ENCODE peak calls at places on chromosomes 3 and 15, in eight cellular contexts. One of them, this sample, is unnamed.

GRCh38 chr3:130946876-130947275 is 53.0 kb downstream of the ATP2C1 start:
- DNase-seq in activated CD4-positive, CD25-positive, alpha-beta regulatory T cell: no peak
- DNase-seq in AG04450: no peak
- DNase-seq in HS-5: no peak
- DNase-seq in fibroblast of villous mesenchyme: no peak
- DNase-seq in GM12892: no peak
- DNase-seq in stimulated activated CD4-positive, alpha-beta T cell treated with anti-CD3 and anti-CD28 coated beads, Interleukin-1b, Interleukin-23, amount 100 ng/mL, for 24 hours: no peak
- DNase-seq in activated T-cell treated with anti-CD3 and anti-CD28 coated beads, Interleukin-2, amount 50 U/mL, for 72 hours: no peak
- DNase-seq in this sample: no peak

GRCh38 chr3:70309591-70309990 is 2.8 kb downstream of the MDFIC2 start:
- DNase-seq in stimulated activated CD4-positive, alpha-beta T cell treated with anti-CD3 and anti-CD28 coated beads, Interleukin-1b, Interleukin-23, amount 100 ng/mL, for 24 hours: no peak
- DNase-seq in GM12892: no peak
- DNase-seq in activated CD4-positive, CD25-positive, alpha-beta regulatory T cell: no peak
- DNase-seq in HS-5: no peak
- DNase-seq in fibroblast of villous mesenchyme: no peak
- DNase-seq in AG04450: no peak
- DNase-seq in activated T-cell treated with anti-CD3 and anti-CD28 coated beads, Interleukin-2, amount 50 U/mL, for 72 hours: no peak
- DNase-seq in this sample: no peak

GRCh38 chr3:52532838-52533622 is 627 bp downstream of the NT5DC2 start:
- DNase-seq in GM12892: peak
- DNase-seq in fibroblast of villous mesenchyme: peak
- DNase-seq in AG04450: no peak
- DNase-seq in activated CD4-positive, CD25-positive, alpha-beta regulatory T cell: no peak
- DNase-seq in stimulated activated CD4-positive, alpha-beta T cell treated with anti-CD3 and anti-CD28 coated beads, Interleukin-1b, Interleukin-23, amount 100 ng/mL, for 24 hours: peak
- DNase-seq in activated T-cell treated with anti-CD3 and anti-CD28 coated beads, Interleukin-2, amount 50 U/mL, for 72 hours: peak
- DNase-seq in HS-5: no peak
- DNase-seq in this sample: peak

GRCh38 chr15:74399511-74400312 is 32.3 kb upstream of the CYP11A1 start:
- DNase-seq in activated T-cell treated with anti-CD3 and anti-CD28 coated beads, Interleukin-2, amount 50 U/mL, for 72 hours: peak
- DNase-seq in stimulated activated CD4-positive, alpha-beta T cell treated with anti-CD3 and anti-CD28 coated beads, Interleukin-1b, Interleukin-23, amount 100 ng/mL, for 24 hours: peak
- DNase-seq in fibroblast of villous mesenchyme: no peak
- DNase-seq in activated CD4-positive, CD25-positive, alpha-beta regulatory T cell: no peak
- DNase-seq in GM12892: no peak
- DNase-seq in HS-5: peak
- DNase-seq in AG04450: no peak
- DNase-seq in this sample: no peak

GRCh38 chr3:178072391-178072790 is 463.8 kb upstream of the KCNMB2 start:
- DNase-seq in HS-5: no peak
- DNase-seq in activated T-cell treated with anti-CD3 and anti-CD28 coated beads, Interleukin-2, amount 50 U/mL, for 72 hours: no peak
- DNase-seq in stimulated activated CD4-positive, alpha-beta T cell treated with anti-CD3 and anti-CD28 coated beads, Interleukin-1b, Interleukin-23, amount 100 ng/mL, for 24 hours: no peak
- DNase-seq in GM12892: no peak
- DNase-seq in AG04450: no peak
- DNase-seq in activated CD4-positive, CD25-positive, alpha-beta regulatory T cell: no peak
- DNase-seq in fibroblast of villous mesenchyme: no peak
- DNase-seq in this sample: no peak

GRCh38 chr3:136602818-136603217 is 149.4 kb downstream of the STAG1 start:
- DNase-seq in GM12892: no peak
- DNase-seq in fibroblast of villous mesenchyme: no peak
- DNase-seq in HS-5: no peak
- DNase-seq in activated T-cell treated with anti-CD3 and anti-CD28 coated beads, Interleukin-2, amount 50 U/mL, for 72 hours: no peak
- DNase-seq in AG04450: no peak
- DNase-seq in activated CD4-positive, CD25-positive, alpha-beta regulatory T cell: no peak
- DNase-seq in stimulated activated CD4-positive, alpha-beta T cell treated with anti-CD3 and anti-CD28 coated beads, Interleukin-1b, Interleukin-23, amount 100 ng/mL, for 24 hours: no peak
- DNase-seq in this sample: no peak

GRCh38 chr3:151949706-151950105 is 76.3 kb downstream of the SUCNR1 start:
- DNase-seq in activated T-cell treated with anti-CD3 and anti-CD28 coated beads, Interleukin-2, amount 50 U/mL, for 72 hours: no peak
- DNase-seq in fibroblast of villous mesenchyme: no peak
- DNase-seq in HS-5: no peak
- DNase-seq in activated CD4-positive, CD25-positive, alpha-beta regulatory T cell: no peak
- DNase-seq in AG04450: no peak
- DNase-seq in stimulated activated CD4-positive, alpha-beta T cell treated with anti-CD3 and anti-CD28 coated beads, Interleukin-1b, Interleukin-23, amount 100 ng/mL, for 24 hours: no peak
- DNase-seq in GM12892: no peak
- DNase-seq in this sample: no peak

GRCh38 chr3:52183786-52184445 is 14.0 kb upstream of the ALAS1 start:
- DNase-seq in activated T-cell treated with anti-CD3 and anti-CD28 coated beads, Interleukin-2, amount 50 U/mL, for 72 hours: no peak
- DNase-seq in AG04450: no peak
- DNase-seq in GM12892: no peak
- DNase-seq in activated CD4-positive, CD25-positive, alpha-beta regulatory T cell: no peak
- DNase-seq in HS-5: no peak
- DNase-seq in stimulated activated CD4-positive, alpha-beta T cell treated with anti-CD3 and anti-CD28 coated beads, Interleukin-1b, Interleukin-23, amount 100 ng/mL, for 24 hours: no peak
- DNase-seq in fibroblast of villous mesenchyme: no peak
- DNase-seq in this sample: no peak

GRCh38 chr3:48797626-48798025 is 50.0 kb downstream of the PRKAR2A start:
- DNase-seq in AG04450: no peak
- DNase-seq in stimulated activated CD4-positive, alpha-beta T cell treated with anti-CD3 and anti-CD28 coated beads, Interleukin-1b, Interleukin-23, amount 100 ng/mL, for 24 hours: no peak
- DNase-seq in GM12892: no peak
- DNase-seq in HS-5: no peak
- DNase-seq in activated CD4-positive, CD25-positive, alpha-beta regulatory T cell: no peak
- DNase-seq in activated T-cell treated with anti-CD3 and anti-CD28 coated beads, Interleukin-2, amount 50 U/mL, for 72 hours: no peak
- DNase-seq in fibroblast of villous mesenchyme: no peak
- DNase-seq in this sample: no peak

GRCh38 chr3:45180051-45180450 is 33.9 kb upstream of the CDCP1 start:
- DNase-seq in activated T-cell treated with anti-CD3 and anti-CD28 coated beads, Interleukin-2, amount 50 U/mL, for 72 hours: no peak
- DNase-seq in fibroblast of villous mesenchyme: peak
- DNase-seq in GM12892: no peak
- DNase-seq in stimulated activated CD4-positive, alpha-beta T cell treated with anti-CD3 and anti-CD28 coated beads, Interleukin-1b, Interleukin-23, amount 100 ng/mL, for 24 hours: no peak
- DNase-seq in AG04450: no peak
- DNase-seq in activated CD4-positive, CD25-positive, alpha-beta regulatory T cell: no peak
- DNase-seq in HS-5: peak
- DNase-seq in this sample: no peak

GRCh38 chr3:59313365-59313764 is 263.5 kb upstream of the CFAP20DC start:
- DNase-seq in AG04450: no peak
- DNase-seq in activated T-cell treated with anti-CD3 and anti-CD28 coated beads, Interleukin-2, amount 50 U/mL, for 72 hours: peak
- DNase-seq in GM12892: peak
- DNase-seq in stimulated activated CD4-positive, alpha-beta T cell treated with anti-CD3 and anti-CD28 coated beads, Interleukin-1b, Interleukin-23, amount 100 ng/mL, for 24 hours: peak
- DNase-seq in activated CD4-positive, CD25-positive, alpha-beta regulatory T cell: no peak
- DNase-seq in HS-5: no peak
- DNase-seq in fibroblast of villous mesenchyme: peak
- DNase-seq in this sample: peak

GRCh38 chr3:141485578-141486415 is 1.0 kb upstream of the RASA2 start:
- DNase-seq in activated CD4-positive, CD25-positive, alpha-beta regulatory T cell: no peak
- DNase-seq in fibroblast of villous mesenchyme: peak
- DNase-seq in GM12892: no peak
- DNase-seq in stimulated activated CD4-positive, alpha-beta T cell treated with anti-CD3 and anti-CD28 coated beads, Interleukin-1b, Interleukin-23, amount 100 ng/mL, for 24 hours: no peak
- DNase-seq in AG04450: no peak
- DNase-seq in HS-5: peak
- DNase-seq in activated T-cell treated with anti-CD3 and anti-CD28 coated beads, Interleukin-2, amount 50 U/mL, for 72 hours: no peak
- DNase-seq in this sample: peak

GRCh38 chr3:185637388-185637787 is 51.3 kb downstream of the SENP2 start:
- DNase-seq in AG04450: no peak
- DNase-seq in fibroblast of villous mesenchyme: no peak
- DNase-seq in activated T-cell treated with anti-CD3 and anti-CD28 coated beads, Interleukin-2, amount 50 U/mL, for 72 hours: no peak
- DNase-seq in activated CD4-positive, CD25-positive, alpha-beta regulatory T cell: no peak
- DNase-seq in HS-5: no peak
- DNase-seq in stimulated activated CD4-positive, alpha-beta T cell treated with anti-CD3 and anti-CD28 coated beads, Interleukin-1b, Interleukin-23, amount 100 ng/mL, for 24 hours: no peak
- DNase-seq in GM12892: no peak
- DNase-seq in this sample: no peak

GRCh38 chr3:54008744-54009143 is 113.6 kb upstream of the CACNA2D3 start:
- DNase-seq in AG04450: no peak
- DNase-seq in stimulated activated CD4-positive, alpha-beta T cell treated with anti-CD3 and anti-CD28 coated beads, Interleukin-1b, Interleukin-23, amount 100 ng/mL, for 24 hours: no peak
- DNase-seq in GM12892: no peak
- DNase-seq in activated CD4-positive, CD25-positive, alpha-beta regulatory T cell: no peak
- DNase-seq in activated T-cell treated with anti-CD3 and anti-CD28 coated beads, Interleukin-2, amount 50 U/mL, for 72 hours: no peak
- DNase-seq in fibroblast of villous mesenchyme: no peak
- DNase-seq in HS-5: no peak
- DNase-seq in this sample: no peak

GRCh38 chr15:89122532-89123525 is 34.6 kb downstream of the ABHD2 start:
- DNase-seq in activated CD4-positive, CD25-positive, alpha-beta regulatory T cell: no peak
- DNase-seq in AG04450: no peak
- DNase-seq in stimulated activated CD4-positive, alpha-beta T cell treated with anti-CD3 and anti-CD28 coated beads, Interleukin-1b, Interleukin-23, amount 100 ng/mL, for 24 hours: no peak
- DNase-seq in GM12892: no peak
- DNase-seq in HS-5: peak
- DNase-seq in fibroblast of villous mesenchyme: no peak
- DNase-seq in activated T-cell treated with anti-CD3 and anti-CD28 coated beads, Interleukin-2, amount 50 U/mL, for 72 hours: no peak
- DNase-seq in this sample: no peak

GRCh38 chr3:149473314-149473990 is 1.0 kb upstream of the TM4SF4 start:
- DNase-seq in AG04450: no peak
- DNase-seq in HS-5: peak
- DNase-seq in stimulated activated CD4-positive, alpha-beta T cell treated with anti-CD3 and anti-CD28 coated beads, Interleukin-1b, Interleukin-23, amount 100 ng/mL, for 24 hours: no peak
- DNase-seq in activated CD4-positive, CD25-positive, alpha-beta regulatory T cell: no peak
- DNase-seq in fibroblast of villous mesenchyme: peak
- DNase-seq in GM12892: no peak
- DNase-seq in activated T-cell treated with anti-CD3 and anti-CD28 coated beads, Interleukin-2, amount 50 U/mL, for 72 hours: no peak
- DNase-seq in this sample: no peak

GRCh38 chr3:13537926-13538325 is 11.0 kb upstream of the FBLN2 start:
- DNase-seq in activated T-cell treated with anti-CD3 and anti-CD28 coated beads, Interleukin-2, amount 50 U/mL, for 72 hours: no peak
- DNase-seq in AG04450: peak
- DNase-seq in activated CD4-positive, CD25-positive, alpha-beta regulatory T cell: no peak
- DNase-seq in fibroblast of villous mesenchyme: peak
- DNase-seq in stimulated activated CD4-positive, alpha-beta T cell treated with anti-CD3 and anti-CD28 coated beads, Interleukin-1b, Interleukin-23, amount 100 ng/mL, for 24 hours: no peak
- DNase-seq in GM12892: no peak
- DNase-seq in HS-5: peak
- DNase-seq in this sample: no peak

GRCh38 chr3:53675942-53676341 is 170.3 kb downstream of the CHDH start:
- DNase-seq in activated CD4-positive, CD25-positive, alpha-beta regulatory T cell: no peak
- DNase-seq in GM12892: no peak
- DNase-seq in activated T-cell treated with anti-CD3 and anti-CD28 coated beads, Interleukin-2, amount 50 U/mL, for 72 hours: no peak
- DNase-seq in HS-5: no peak
- DNase-seq in fibroblast of villous mesenchyme: no peak
- DNase-seq in AG04450: no peak
- DNase-seq in stimulated activated CD4-positive, alpha-beta T cell treated with anti-CD3 and anti-CD28 coated beads, Interleukin-1b, Interleukin-23, amount 100 ng/mL, for 24 hours: no peak
- DNase-seq in this sample: no peak

GRCh38 chr15:59222106-59222505 is 15.5 kb downstream of the LDHAL6B start:
- DNase-seq in HS-5: peak
- DNase-seq in fibroblast of villous mesenchyme: peak
- DNase-seq in activated CD4-positive, CD25-positive, alpha-beta regulatory T cell: no peak
- DNase-seq in stimulated activated CD4-positive, alpha-beta T cell treated with anti-CD3 and anti-CD28 coated beads, Interleukin-1b, Interleukin-23, amount 100 ng/mL, for 24 hours: no peak
- DNase-seq in activated T-cell treated with anti-CD3 and anti-CD28 coated beads, Interleukin-2, amount 50 U/mL, for 72 hours: no peak
- DNase-seq in GM12892: no peak
- DNase-seq in AG04450: peak
- DNase-seq in this sample: no peak

GRCh38 chr3:143172313-143173054 is 52.9 kb downstream of the CHST2 start:
- DNase-seq in HS-5: no peak
- DNase-seq in AG04450: no peak
- DNase-seq in activated CD4-positive, CD25-positive, alpha-beta regulatory T cell: no peak
- DNase-seq in activated T-cell treated with anti-CD3 and anti-CD28 coated beads, Interleukin-2, amount 50 U/mL, for 72 hours: no peak
- DNase-seq in fibroblast of villous mesenchyme: peak
- DNase-seq in stimulated activated CD4-positive, alpha-beta T cell treated with anti-CD3 and anti-CD28 coated beads, Interleukin-1b, Interleukin-23, amount 100 ng/mL, for 24 hours: no peak
- DNase-seq in GM12892: no peak
- DNase-seq in this sample: no peak

GRCh38 chr3:185932213-185932612 is 5.6 kb downstream of the TRA2B start:
- DNase-seq in stimulated activated CD4-positive, alpha-beta T cell treated with anti-CD3 and anti-CD28 coated beads, Interleukin-1b, Interleukin-23, amount 100 ng/mL, for 24 hours: no peak
- DNase-seq in GM12892: no peak
- DNase-seq in AG04450: no peak
- DNase-seq in fibroblast of villous mesenchyme: no peak
- DNase-seq in activated T-cell treated with anti-CD3 and anti-CD28 coated beads, Interleukin-2, amount 50 U/mL, for 72 hours: no peak
- DNase-seq in HS-5: no peak
- DNase-seq in activated CD4-positive, CD25-positive, alpha-beta regulatory T cell: no peak
- DNase-seq in this sample: no peak

GRCh38 chr3:67018789-67019525 is 20.9 kb downstream of the KBTBD8 start:
- DNase-seq in activated CD4-positive, CD25-positive, alpha-beta regulatory T cell: no peak
- DNase-seq in GM12892: no peak
- DNase-seq in HS-5: no peak
- DNase-seq in AG04450: no peak
- DNase-seq in fibroblast of villous mesenchyme: peak
- DNase-seq in stimulated activated CD4-positive, alpha-beta T cell treated with anti-CD3 and anti-CD28 coated beads, Interleukin-1b, Interleukin-23, amount 100 ng/mL, for 24 hours: no peak
- DNase-seq in activated T-cell treated with anti-CD3 and anti-CD28 coated beads, Interleukin-2, amount 50 U/mL, for 72 hours: no peak
- DNase-seq in this sample: no peak

GRCh38 chr3:176296066-176296597 is 901.1 kb downstream of the TBL1XR1 start:
- DNase-seq in stimulated activated CD4-positive, alpha-beta T cell treated with anti-CD3 and anti-CD28 coated beads, Interleukin-1b, Interleukin-23, amount 100 ng/mL, for 24 hours: no peak
- DNase-seq in AG04450: no peak
- DNase-seq in activated T-cell treated with anti-CD3 and anti-CD28 coated beads, Interleukin-2, amount 50 U/mL, for 72 hours: no peak
- DNase-seq in GM12892: no peak
- DNase-seq in HS-5: no peak
- DNase-seq in fibroblast of villous mesenchyme: no peak
- DNase-seq in activated CD4-positive, CD25-positive, alpha-beta regulatory T cell: no peak
- DNase-seq in this sample: no peak

GRCh38 chr3:140164922-140165590 is 230.1 kb downstream of the CLSTN2 start:
- DNase-seq in fibroblast of villous mesenchyme: no peak
- DNase-seq in stimulated activated CD4-positive, alpha-beta T cell treated with anti-CD3 and anti-CD28 coated beads, Interleukin-1b, Interleukin-23, amount 100 ng/mL, for 24 hours: no peak
- DNase-seq in AG04450: no peak
- DNase-seq in GM12892: no peak
- DNase-seq in HS-5: no peak
- DNase-seq in activated T-cell treated with anti-CD3 and anti-CD28 coated beads, Interleukin-2, amount 50 U/mL, for 72 hours: no peak
- DNase-seq in activated CD4-positive, CD25-positive, alpha-beta regulatory T cell: no peak
- DNase-seq in this sample: no peak

GRCh38 chr3:79211588-79212359 is 556.0 kb downstream of the ROBO1 start:
- DNase-seq in activated T-cell treated with anti-CD3 and anti-CD28 coated beads, Interleukin-2, amount 50 U/mL, for 72 hours: no peak
- DNase-seq in activated CD4-positive, CD25-positive, alpha-beta regulatory T cell: no peak
- DNase-seq in GM12892: no peak
- DNase-seq in fibroblast of villous mesenchyme: no peak
- DNase-seq in HS-5: no peak
- DNase-seq in stimulated activated CD4-positive, alpha-beta T cell treated with anti-CD3 and anti-CD28 coated beads, Interleukin-1b, Interleukin-23, amount 100 ng/mL, for 24 hours: no peak
- DNase-seq in AG04450: no peak
- DNase-seq in this sample: no peak

GRCh38 chr3:65828706-65829105 is 210.0 kb downstream of the MAGI1 start:
- DNase-seq in GM12892: no peak
- DNase-seq in fibroblast of villous mesenchyme: no peak
- DNase-seq in activated T-cell treated with anti-CD3 and anti-CD28 coated beads, Interleukin-2, amount 50 U/mL, for 72 hours: no peak
- DNase-seq in activated CD4-positive, CD25-positive, alpha-beta regulatory T cell: no peak
- DNase-seq in AG04450: no peak
- DNase-seq in stimulated activated CD4-positive, alpha-beta T cell treated with anti-CD3 and anti-CD28 coated beads, Interleukin-1b, Interleukin-23, amount 100 ng/mL, for 24 hours: no peak
- DNase-seq in HS-5: no peak
- DNase-seq in this sample: no peak

GRCh38 chr15:31147943-31148621 is 46.6 kb upstream of the TRPM1 start:
- DNase-seq in activated T-cell treated with anti-CD3 and anti-CD28 coated beads, Interleukin-2, amount 50 U/mL, for 72 hours: no peak
- DNase-seq in fibroblast of villous mesenchyme: no peak
- DNase-seq in stimulated activated CD4-positive, alpha-beta T cell treated with anti-CD3 and anti-CD28 coated beads, Interleukin-1b, Interleukin-23, amount 100 ng/mL, for 24 hours: no peak
- DNase-seq in GM12892: no peak
- DNase-seq in HS-5: no peak
- DNase-seq in AG04450: no peak
- DNase-seq in activated CD4-positive, CD25-positive, alpha-beta regulatory T cell: no peak
- DNase-seq in this sample: no peak

GRCh38 chr15:66293419-66294156 is at the start of gene DIS3L:
- DNase-seq in GM12892: peak
- DNase-seq in HS-5: no peak
- DNase-seq in activated CD4-positive, CD25-positive, alpha-beta regulatory T cell: peak
- DNase-seq in activated T-cell treated with anti-CD3 and anti-CD28 coated beads, Interleukin-2, amount 50 U/mL, for 72 hours: peak
- DNase-seq in fibroblast of villous mesenchyme: peak
- DNase-seq in AG04450: no peak
- DNase-seq in stimulated activated CD4-positive, alpha-beta T cell treated with anti-CD3 and anti-CD28 coated beads, Interleukin-1b, Interleukin-23, amount 100 ng/mL, for 24 hours: peak
- DNase-seq in this sample: peak

This sample was measured in K562.